ENCODE peak calls at places on chromosomes 3 and 15, in seven cellular contexts. C, J, V, S, F, A and U are unnamed samples.

GRCh38 chr15:99058421-99058870 is 46.4 kb upstream of the SYNM start:
- DNase-seq in S (no peak), A (no peak), F (no peak), C (no peak), J (no peak), V (no peak), U (no peak)

GRCh38 chr3:141419946-141420345 is 51.6 kb downstream of the ZBTB38 start:
- DNase-seq in F (no peak), A (no peak), S (no peak), J (peak; percentile 72), C (no peak), V (no peak), U (no peak)

GRCh38 chr3:148991219-148992026 is at the start of gene GYG1:
- DNase-seq in V (peak; percentile 69), J (peak; percentile 76), F (peak; percentile 49), A (peak; percentile 24), S (peak; percentile 75), C (peak; percentile 73), U (peak; percentile 77)

GRCh38 chr15:69093127-69093526 is 67.3 kb upstream of the GLCE start:
- DNase-seq in F (no peak), V (no peak), S (no peak), A (no peak), C (no peak), J (no peak), U (no peak)

GRCh38 chr3:10983219-10983916 is 9.2 kb upstream of the SLC6A1 start:
- DNase-seq in J (peak; percentile 41), V (no peak), A (peak; percentile 26), F (no peak), C (no peak), S (no peak), U (peak; percentile 47)

GRCh38 chr15:74798388-74799254 is 14.0 kb upstream of the LMAN1L start:
- DNase-seq in C (no peak), A (no peak), V (no peak), S (no peak), J (no peak), F (no peak), U (no peak)

GRCh38 chr3:50562866-50563265 is 4.7 kb downstream of the C3orf18 start:
- DNase-seq in F (no peak), S (no peak), J (peak; percentile 39), A (peak; percentile 74), C (no peak), V (no peak), U (no peak)

GRCh38 chr15:64749999-64750657 is 25.3 kb downstream of the RBPMS2 start:
- DNase-seq in S (no peak), V (no peak), F (no peak), J (no peak), C (no peak), A (no peak), U (peak; percentile 8)

GRCh38 chr3:51389423-51390183 is 1.5 kb upstream of the RBM15B start:
- DNase-seq in V (peak; percentile 49), F (no peak), J (peak; percentile 43), A (no peak), C (peak; percentile 40), S (no peak), U (peak; percentile 18)

GRCh38 chr3:125398952-125399351 is 23.8 kb upstream of the ZNF148 start:
- DNase-seq in J (no peak), V (no peak), S (no peak), F (no peak), C (no peak), A (no peak), U (no peak)

GRCh38 chr3:150035400-150035799 is 64.7 kb upstream of the PFN2 start:
- DNase-seq in F (no peak), V (no peak), S (no peak), A (no peak), J (no peak), C (no peak), U (no peak)

GRCh38 chr3:99927651-99928390 is 110.2 kb downstream of the CMSS1 start:
- DNase-seq in A (no peak), C (no peak), J (no peak), S (no peak), F (no peak), V (no peak), U (no peak)

GRCh38 chr3:123776383-123776782 is 107.7 kb downstream of the MYLK start:
- DNase-seq in V (no peak), F (no peak), A (no peak), C (no peak), S (no peak), J (no peak), U (no peak)

GRCh38 chr15:58441376-58442070 is 9.7 kb downstream of the LIPC start:
- DNase-seq in V (no peak), F (no peak), S (no peak), C (no peak), A (peak; percentile 79), J (peak; percentile 86), U (no peak)

GRCh38 chr15:64586259-64586658 is 125.9 kb downstream of the ZNF609 start:
- DNase-seq in V (no peak), A (no peak), S (no peak), J (no peak), C (no peak), F (no peak), U (no peak)

GRCh38 chr3:61997112-61997511 is 376.2 kb downstream of the FEZF2 start:
- DNase-seq in J (peak; percentile 32), S (no peak), A (no peak), F (no peak), C (no peak), V (no peak), U (no peak)

GRCh38 chr3:153146191-153147053 is 15.6 kb upstream of the RAP2B start:
- DNase-seq in C (no peak), J (no peak), A (no peak), F (no peak), V (no peak), S (no peak), U (no peak)

GRCh38 chr3:59737209-59737608 is 687.4 kb upstream of the CFAP20DC start:
- DNase-seq in J (peak; percentile 8), C (no peak), A (no peak), S (no peak), F (no peak), V (no peak), U (no peak)

GRCh38 chr3:112931737-112932521 is 43.0 kb downstream of the CD200R1 start:
- DNase-seq in A (no peak), J (no peak), F (no peak), V (no peak), C (no peak), S (no peak), U (no peak)

GRCh38 chr3:98823791-98824190 is 60.7 kb downstream of the ST3GAL6 start:
- DNase-seq in F (no peak), S (no peak), A (no peak), J (no peak), V (no peak), C (no peak), U (no peak)

GRCh38 chr15:46088486-46089437 is 453.9 kb downstream of the SQOR start:
- DNase-seq in C (no peak), F (no peak), V (no peak), J (no peak), S (no peak), A (peak; percentile 35), U (no peak)